ENCODE peak calls at places on chromosome 10, in nine cellular contexts. One of them, this sample, is unnamed.

GRCh38 chr10:22713853-22714523 is 390 bp downstream of the PIP4K2A start:
- DNase-seq in fibroblast of the aortic adventitia: no peak
- DNase-seq in GM12865: peak
- DNase-seq in AG04450: no peak
- DNase-seq in AG09309: no peak
- DNase-seq in GM13977: no peak
- DNase-seq in astrocyte: no peak
- DNase-seq in OCI-LY7: peak
- DNase-seq in IMR-90: peak
- DNase-seq in this sample: no peak

GRCh38 chr10:14578060-14578952 is 196.4 kb downstream of the FAM107B start:
- DNase-seq in OCI-LY7: no peak
- DNase-seq in IMR-90: peak
- DNase-seq in GM13977: no peak
- DNase-seq in AG09309: no peak
- DNase-seq in astrocyte: peak
- DNase-seq in fibroblast of the aortic adventitia: peak
- DNase-seq in AG04450: no peak
- DNase-seq in GM12865: no peak
- DNase-seq in this sample: no peak

GRCh38 chr10:11210211-11210922 is 192.7 kb downstream of the CELF2 start:
- DNase-seq in GM13977: no peak
- DNase-seq in OCI-LY7: no peak
- DNase-seq in astrocyte: no peak
- DNase-seq in GM12865: peak
- DNase-seq in fibroblast of the aortic adventitia: no peak
- DNase-seq in AG09309: no peak
- DNase-seq in AG04450: no peak
- DNase-seq in IMR-90: no peak
- DNase-seq in this sample: no peak

GRCh38 chr10:86265877-86266259 is 100.7 kb downstream of the GRID1 start:
- DNase-seq in GM13977: no peak
- DNase-seq in fibroblast of the aortic adventitia: no peak
- DNase-seq in astrocyte: no peak
- DNase-seq in IMR-90: no peak
- DNase-seq in GM12865: no peak
- DNase-seq in AG09309: no peak
- DNase-seq in OCI-LY7: no peak
- DNase-seq in AG04450: no peak
- DNase-seq in this sample: no peak

GRCh38 chr10:27713906-27714305 is 31.7 kb downstream of the MKX start:
- DNase-seq in OCI-LY7: no peak
- DNase-seq in astrocyte: no peak
- DNase-seq in AG04450: no peak
- DNase-seq in fibroblast of the aortic adventitia: peak
- DNase-seq in GM13977: no peak
- DNase-seq in GM12865: no peak
- DNase-seq in AG09309: no peak
- DNase-seq in IMR-90: no peak
- DNase-seq in this sample: peak

GRCh38 chr10:7385114-7385513 is 25.7 kb downstream of the SFMBT2 start:
- DNase-seq in astrocyte: no peak
- DNase-seq in AG09309: no peak
- DNase-seq in GM13977: no peak
- DNase-seq in OCI-LY7: no peak
- DNase-seq in GM12865: no peak
- DNase-seq in IMR-90: no peak
- DNase-seq in fibroblast of the aortic adventitia: no peak
- DNase-seq in AG04450: no peak
- DNase-seq in this sample: no peak

GRCh38 chr10:132708936-132709335 is 77.0 kb downstream of the NKX6-2 start:
- DNase-seq in fibroblast of the aortic adventitia: no peak
- DNase-seq in GM12865: no peak
- DNase-seq in IMR-90: no peak
- DNase-seq in AG09309: no peak
- DNase-seq in astrocyte: no peak
- DNase-seq in OCI-LY7: no peak
- DNase-seq in GM13977: no peak
- DNase-seq in AG04450: no peak
- DNase-seq in this sample: no peak

GRCh38 chr10:132121511-132121830 is 55.7 kb downstream of the JAKMIP3 start:
- DNase-seq in GM13977: no peak
- DNase-seq in fibroblast of the aortic adventitia: no peak
- DNase-seq in AG09309: no peak
- DNase-seq in AG04450: no peak
- DNase-seq in GM12865: no peak
- DNase-seq in IMR-90: no peak
- DNase-seq in astrocyte: no peak
- DNase-seq in OCI-LY7: no peak
- DNase-seq in this sample: no peak

GRCh38 chr10:43209064-43209455 is 57.8 kb downstream of the RASGEF1A start:
- DNase-seq in GM13977: no peak
- DNase-seq in IMR-90: no peak
- DNase-seq in AG09309: no peak
- DNase-seq in astrocyte: no peak
- DNase-seq in OCI-LY7: no peak
- DNase-seq in GM12865: no peak
- DNase-seq in AG04450: no peak
- DNase-seq in fibroblast of the aortic adventitia: no peak
- DNase-seq in this sample: no peak

GRCh38 chr10:49448924-49449323 is 53.0 kb upstream of the DRGX start:
- DNase-seq in fibroblast of the aortic adventitia: peak
- DNase-seq in IMR-90: no peak
- DNase-seq in astrocyte: peak
- DNase-seq in AG09309: no peak
- DNase-seq in GM12865: no peak
- DNase-seq in OCI-LY7: no peak
- DNase-seq in GM13977: no peak
- DNase-seq in AG04450: no peak
- DNase-seq in this sample: peak

GRCh38 chr10:49600046-49600445 is 10.1 kb upstream of the SLC18A3 start:
- DNase-seq in astrocyte: no peak
- DNase-seq in AG04450: no peak
- DNase-seq in GM13977: no peak
- DNase-seq in OCI-LY7: no peak
- DNase-seq in IMR-90: no peak
- DNase-seq in AG09309: no peak
- DNase-seq in GM12865: no peak
- DNase-seq in fibroblast of the aortic adventitia: no peak
- DNase-seq in this sample: no peak

GRCh38 chr10:58189269-58189668 is 78.4 kb downstream of the IPMK start:
- DNase-seq in IMR-90: peak
- DNase-seq in GM12865: no peak
- DNase-seq in fibroblast of the aortic adventitia: peak
- DNase-seq in GM13977: no peak
- DNase-seq in astrocyte: peak
- DNase-seq in AG04450: peak
- DNase-seq in OCI-LY7: no peak
- DNase-seq in AG09309: peak
- DNase-seq in this sample: no peak

GRCh38 chr10:85124592-85124991 is 796.2 kb downstream of the CCSER2 start:
- DNase-seq in AG09309: no peak
- DNase-seq in AG04450: no peak
- DNase-seq in GM12865: no peak
- DNase-seq in GM13977: no peak
- DNase-seq in IMR-90: no peak
- DNase-seq in fibroblast of the aortic adventitia: no peak
- DNase-seq in OCI-LY7: no peak
- DNase-seq in astrocyte: no peak
- DNase-seq in this sample: no peak

GRCh38 chr10:32377458-32378370 is 30.8 kb upstream of the EPC1 start:
- DNase-seq in AG09309: no peak
- DNase-seq in fibroblast of the aortic adventitia: peak
- DNase-seq in IMR-90: peak
- DNase-seq in GM12865: peak
- DNase-seq in OCI-LY7: peak
- DNase-seq in AG04450: no peak
- DNase-seq in astrocyte: peak
- DNase-seq in GM13977: no peak
- DNase-seq in this sample: peak
- TF ChIP-seq CTCF in AG09309: peak
- TF ChIP-seq CTCF in fibroblast of the aortic adventitia: peak
- TF ChIP-seq CTCF in IMR-90: peak
- TF ChIP-seq CTCF in GM12865: peak
- TF ChIP-seq CTCF in OCI-LY7: peak
- TF ChIP-seq CTCF in AG04450: peak
- TF ChIP-seq CTCF in astrocyte: peak
- TF ChIP-seq CTCF in GM13977: peak
- TF ChIP-seq CTCF in this sample: peak

GRCh38 chr10:21110358-21110757 is 213.2 kb upstream of the NEBL start:
- DNase-seq in fibroblast of the aortic adventitia: no peak
- DNase-seq in IMR-90: no peak
- DNase-seq in GM13977: no peak
- DNase-seq in astrocyte: no peak
- DNase-seq in AG09309: no peak
- DNase-seq in GM12865: no peak
- DNase-seq in AG04450: no peak
- DNase-seq in OCI-LY7: no peak
- DNase-seq in this sample: no peak
- TF ChIP-seq CTCF in fibroblast of the aortic adventitia: no peak
- TF ChIP-seq CTCF in IMR-90: no peak
- TF ChIP-seq CTCF in GM13977: no peak
- TF ChIP-seq CTCF in astrocyte: no peak
- TF ChIP-seq CTCF in AG09309: no peak
- TF ChIP-seq CTCF in GM12865: no peak
- TF ChIP-seq CTCF in AG04450: no peak
- TF ChIP-seq CTCF in OCI-LY7: no peak
- TF ChIP-seq CTCF in this sample: no peak

GRCh38 chr10:103598654-103599115 is 105.2 kb downstream of the NEURL1 start:
- DNase-seq in IMR-90: peak
- DNase-seq in fibroblast of the aortic adventitia: peak
- DNase-seq in OCI-LY7: peak
- DNase-seq in GM12865: peak
- DNase-seq in AG04450: peak
- DNase-seq in GM13977: peak
- DNase-seq in astrocyte: peak
- DNase-seq in AG09309: peak
- DNase-seq in this sample: peak
- TF ChIP-seq CTCF in IMR-90: peak
- TF ChIP-seq CTCF in fibroblast of the aortic adventitia: peak
- TF ChIP-seq CTCF in OCI-LY7: peak
- TF ChIP-seq CTCF in GM12865: peak
- TF ChIP-seq CTCF in AG04450: peak
- TF ChIP-seq CTCF in GM13977: peak
- TF ChIP-seq CTCF in astrocyte: peak
- TF ChIP-seq CTCF in AG09309: peak
- TF ChIP-seq CTCF in this sample: peak

GRCh38 chr10:79245539-79246208 is 101.6 kb upstream of the PPIF start:
- DNase-seq in fibroblast of the aortic adventitia: no peak
- DNase-seq in GM12865: peak
- DNase-seq in AG04450: no peak
- DNase-seq in astrocyte: no peak
- DNase-seq in OCI-LY7: no peak
- DNase-seq in AG09309: no peak
- DNase-seq in IMR-90: no peak
- DNase-seq in GM13977: no peak
- DNase-seq in this sample: no peak

GRCh38 chr10:79246209-79246581 is 101.1 kb upstream of the PPIF start:
- DNase-seq in GM13977: no peak
- DNase-seq in AG09309: no peak
- DNase-seq in fibroblast of the aortic adventitia: peak
- DNase-seq in OCI-LY7: no peak
- DNase-seq in astrocyte: no peak
- DNase-seq in GM12865: peak
- DNase-seq in AG04450: no peak
- DNase-seq in IMR-90: no peak
- DNase-seq in this sample: no peak

GRCh38 chr10:79248341-79248931 is 98.8 kb upstream of the PPIF start:
- DNase-seq in astrocyte: peak
- DNase-seq in AG09309: no peak
- DNase-seq in AG04450: no peak
- DNase-seq in IMR-90: no peak
- DNase-seq in GM12865: peak
- DNase-seq in GM13977: no peak
- DNase-seq in OCI-LY7: peak
- DNase-seq in fibroblast of the aortic adventitia: no peak
- DNase-seq in this sample: no peak

GRCh38 chr10:79247373-79248137 is 99.7 kb upstream of the PPIF start:
- DNase-seq in OCI-LY7: peak
- DNase-seq in GM12865: peak
- DNase-seq in fibroblast of the aortic adventitia: no peak
- DNase-seq in GM13977: no peak
- DNase-seq in IMR-90: no peak
- DNase-seq in AG09309: no peak
- DNase-seq in AG04450: no peak
- DNase-seq in astrocyte: no peak
- DNase-seq in this sample: no peak

DNA sequence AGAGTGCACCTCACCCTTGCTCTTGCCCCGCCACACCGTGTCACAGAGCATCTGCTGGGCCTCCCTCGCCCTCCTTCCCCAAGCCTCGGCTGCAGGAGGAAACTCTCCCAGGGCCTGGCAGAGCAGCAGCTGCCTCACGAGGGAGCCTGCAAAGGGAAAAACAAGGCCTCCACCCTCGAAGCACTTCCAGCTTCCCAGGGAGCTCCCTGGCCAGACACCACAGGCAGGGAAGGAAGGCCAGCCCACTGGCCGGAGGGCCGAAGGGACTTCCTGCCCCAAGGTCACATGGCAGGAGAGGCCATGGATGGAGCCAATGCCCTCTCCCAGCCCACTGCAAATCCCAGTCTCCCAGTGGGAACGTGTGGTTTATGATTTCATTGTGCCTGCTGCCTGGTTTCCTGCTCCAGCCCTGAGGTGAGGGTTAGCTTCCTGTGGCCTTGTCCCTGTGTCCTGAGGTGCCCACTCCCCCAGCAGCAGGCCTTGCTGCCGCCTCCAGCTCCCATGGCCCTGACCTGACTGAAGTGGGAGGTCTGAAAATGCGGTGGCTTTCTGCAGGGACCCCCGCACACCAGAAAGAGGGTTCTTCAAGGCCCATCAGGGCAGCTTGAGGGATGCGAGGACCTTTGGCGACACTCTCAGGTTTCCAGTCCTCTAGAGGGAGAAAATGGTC is 100.5 kb upstream of the PPIF start:
- DNase-seq in IMR-90: no peak
- DNase-seq in fibroblast of the aortic adventitia: peak
- DNase-seq in GM12865: no peak
- DNase-seq in AG09309: no peak
- DNase-seq in astrocyte: no peak
- DNase-seq in AG04450: no peak
- DNase-seq in OCI-LY7: no peak
- DNase-seq in GM13977: no peak
- DNase-seq in this sample: no peak
- TF ChIP-seq CTCF in IMR-90: no peak
- TF ChIP-seq CTCF in fibroblast of the aortic adventitia: no peak
- TF ChIP-seq CTCF in GM12865: no peak
- TF ChIP-seq CTCF in AG09309: no peak
- TF ChIP-seq CTCF in astrocyte: no peak
- TF ChIP-seq CTCF in AG04450: no peak
- TF ChIP-seq CTCF in OCI-LY7: no peak
- TF ChIP-seq CTCF in GM13977: no peak
- TF ChIP-seq CTCF in this sample: no peak

GRCh38 chr10:71237843-71238623 is 25.7 kb downstream of the UNC5B start:
- DNase-seq in AG09309: no peak
- DNase-seq in GM12865: no peak
- DNase-seq in OCI-LY7: no peak
- DNase-seq in IMR-90: no peak
- DNase-seq in fibroblast of the aortic adventitia: no peak
- DNase-seq in GM13977: no peak
- DNase-seq in astrocyte: no peak
- DNase-seq in AG04450: no peak
- DNase-seq in this sample: no peak
- TF ChIP-seq CTCF in AG09309: no peak
- TF ChIP-seq CTCF in GM12865: no peak
- TF ChIP-seq CTCF in OCI-LY7: no peak
- TF ChIP-seq CTCF in IMR-90: no peak
- TF ChIP-seq CTCF in fibroblast of the aortic adventitia: no peak
- TF ChIP-seq CTCF in GM13977: no peak
- TF ChIP-seq CTCF in astrocyte: no peak
- TF ChIP-seq CTCF in AG04450: no peak
- TF ChIP-seq CTCF in this sample: no peak